ENCODE peak calls at places on chromosomes 16 and 17, in seven cellular contexts. C is PC-3, L is left ventricle myocardium inferior, W is BE2C, U is A549, S is neural progenitor cell, N is cardiac muscle cell. B is an unnamed sample.

GRCh38 chr16:89582614-89583196 is 7.1 kb downstream of the CPNE7 start:
- DNase-seq in L (no peak), W (no peak), S (no peak), C (no peak), N (no peak), U (no peak), B (no peak)

GRCh38 chr16:66127459-66128362 is 238.8 kb upstream of the CDH5 start:
- DNase-seq in W (peak; percentile 78), N (peak; percentile 70), C (peak; percentile 23), S (peak; percentile 51), U (no peak), L (no peak), B (no peak)

GRCh38 chr16:3645504-3646347 is 8.8 kb upstream of the DNASE1 start:
- DNase-seq in N (peak; percentile 23), W (no peak), C (no peak), S (peak; percentile 83), L (no peak), U (no peak), B (no peak)

GRCh38 chr16:3131755-3132377 is 3.0 kb upstream of the ZNF213 start:
- DNase-seq in L (no peak), U (peak; percentile 70), W (peak; percentile 73), S (peak; percentile 78), C (peak; percentile 44), N (peak; percentile 46), B (peak; percentile 55)

GRCh38 chr17:83101805-83102480 is 22.5 kb downstream of the METRNL start:
- DNase-seq in L (no peak), S (no peak), W (no peak), N (peak; percentile 54), C (no peak), U (no peak), B (peak; percentile 92)

GRCh38 chr17:13776027-13776551 is 174.4 kb upstream of the HS3ST3A1 start:
- DNase-seq in L (peak; percentile 20), W (no peak), U (no peak), N (no peak), S (no peak), C (peak; percentile 51), B (no peak)

GRCh38 chr17:38750312-38751121 is 2.0 kb upstream of the PSMB3 start:
- DNase-seq in N (no peak), W (no peak), L (no peak), C (peak; percentile 41), U (peak; percentile 55), S (peak; percentile 75), B (peak; percentile 50)

GRCh38 chr16:30474062-30474452 is 1.5 kb downstream of the ITGAL start:
- DNase-seq in U (no peak), C (no peak), W (no peak), L (no peak), S (no peak), N (no peak), B (peak; percentile 54)

GRCh38 chr17:79183221-79184158 is 108.9 kb downstream of the ENGASE start:
- DNase-seq in W (no peak), C (no peak), U (peak; percentile 60), N (peak; percentile 25), S (peak; percentile 91), L (no peak), B (no peak)

DNA sequence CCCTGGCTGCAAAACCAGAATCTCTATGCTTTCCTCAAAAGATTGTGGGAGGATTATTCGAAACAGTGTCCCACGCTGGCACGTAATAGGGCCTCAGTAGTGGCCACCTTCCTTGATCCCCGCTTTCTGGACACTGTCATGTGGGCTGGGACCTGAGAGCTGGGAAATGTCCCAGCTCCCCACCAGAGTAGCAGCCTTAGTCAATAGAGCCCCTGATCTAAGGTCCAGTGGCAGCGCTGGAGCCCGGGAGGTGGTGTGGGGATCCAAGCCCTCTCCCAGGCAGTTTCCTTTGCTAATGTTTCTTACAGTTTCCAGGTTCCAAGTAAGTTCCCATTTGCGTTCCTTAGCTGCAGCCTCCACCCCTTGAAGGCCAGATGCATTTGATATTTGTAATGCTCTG is 69.7 kb downstream of the CCDC182 start:
- DNase-seq in C (no peak), N (no peak), S (no peak), L (no peak), W (no peak), U (no peak), B (no peak)
- H3K4me3 ChIP-seq in C (no peak overlapping the region), N (no peak overlapping the region), S (no peak overlapping the region), L (no peak overlapping the region), W (no peak overlapping the region), U (no peak overlapping the region), B (no peak overlapping the region)

DNA sequence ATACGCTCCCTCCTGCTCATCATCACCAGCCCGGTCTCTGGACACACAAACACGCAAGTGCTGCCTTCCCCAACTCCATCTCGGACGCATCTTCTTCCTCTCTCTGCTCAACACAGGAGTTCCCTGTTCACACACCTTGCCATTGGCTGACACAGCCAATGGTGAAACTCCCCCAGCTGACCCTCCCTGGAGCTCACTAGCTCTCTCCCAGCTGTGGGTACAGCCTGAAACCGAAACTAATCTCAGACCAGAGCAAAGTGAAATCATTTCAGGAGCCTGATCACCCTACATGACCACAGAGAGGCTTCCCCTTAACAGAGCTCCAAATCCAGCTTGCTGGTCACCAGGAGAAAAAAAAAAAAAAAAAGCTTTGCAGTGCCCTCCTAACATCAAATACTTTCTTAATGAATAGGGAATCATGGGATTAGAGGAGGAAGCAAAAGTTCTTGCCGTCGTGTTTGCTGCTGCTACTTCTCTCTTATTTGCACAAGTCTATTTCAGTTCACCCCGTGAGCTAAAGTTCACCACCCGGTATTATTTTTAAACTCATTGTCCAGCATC is 8.3 kb downstream of the CUEDC1 start:
- DNase-seq in U (peak; percentile 66), L (no peak), N (peak; percentile 66), C (peak; percentile 75), W (no peak), S (no peak), B (peak; percentile 67)
- H3K4me1 ChIP-seq in U (peaks cover 91% of the 10 kb centered on the region), L (peaks cover 100% of the 10 kb centered on the region), N (peaks cover 6% of the 10 kb centered on the region), C (peaks cover 74% of the 10 kb centered on the region), W (no peaks in the 10 kb centered on the region), S (peaks cover 19% of the 10 kb centered on the region), B (peaks cover 25% of the 10 kb centered on the region)

DNA sequence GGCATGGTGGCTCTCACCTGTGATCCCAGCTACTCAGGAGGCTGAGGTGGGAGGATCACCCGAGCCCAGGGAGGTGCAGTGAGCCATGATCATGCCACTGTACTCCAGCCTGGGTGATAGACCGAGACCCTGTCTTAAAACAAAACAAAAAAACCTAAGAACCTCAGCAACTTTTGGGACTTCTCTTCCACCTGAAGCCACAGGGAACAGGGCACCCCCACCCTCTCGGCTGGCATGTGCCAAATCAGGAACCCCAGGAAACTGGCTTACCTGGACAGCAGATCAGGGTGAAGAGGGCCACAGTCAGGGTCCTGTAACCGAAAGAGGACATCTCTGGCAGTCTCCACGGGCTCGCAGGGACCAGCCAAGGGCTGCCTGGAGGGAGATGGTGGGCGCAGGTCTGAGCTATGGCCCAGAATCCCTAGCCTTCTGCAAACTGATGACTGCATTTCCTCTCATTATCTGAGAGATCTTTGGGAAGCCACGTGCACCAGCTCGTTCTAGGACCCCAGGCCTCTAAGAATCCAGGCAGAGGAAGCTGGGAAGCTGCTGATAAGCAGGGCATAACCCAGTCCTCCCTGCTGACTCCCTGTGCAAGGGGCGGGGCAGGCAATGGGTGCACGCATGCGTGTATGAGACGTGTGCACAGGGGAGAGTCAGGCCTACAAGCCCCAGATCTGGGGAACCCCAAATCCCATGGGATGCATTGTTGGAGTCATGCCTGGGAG is 8.4 kb downstream of the PRR29 start:
- DNase-seq in W (peak; percentile 90), L (peak; percentile 75), U (no peak), S (no peak), C (no peak), N (peak; percentile 49), B (no peak)
- TF ChIP-seq CTCF in W (no peak), L (no peak), U (no peak), S (no peak), C (no peak), N (no peak), B (no peak)

GRCh38 chr17:75876938-75877751 is 1.2 kb downstream of the TRIM47 start:
- DNase-seq in C (peak; percentile 95), L (peak; percentile 96), U (peak; percentile 95), S (peak; percentile 40), N (peak; percentile 97), W (peak; percentile 75), B (peak; percentile 85)

GRCh38 chr17:75876190-75876937 is 2.0 kb downstream of the TRIM47 start:
- DNase-seq in C (peak; percentile 96), N (no peak), L (peak; percentile 51), U (peak; percentile 74), S (peak; percentile 71), W (no peak), B (peak; percentile 87)

GRCh38 chr17:75874323-75875181 is 3.8 kb downstream of the TRIM47 start:
- DNase-seq in W (no peak), S (no peak), L (no peak), N (no peak), C (no peak), U (no peak), B (no peak)

GRCh38 chr17:75875182-75875939 is 3.0 kb downstream of the TRIM47 start:
- DNase-seq in W (no peak), L (no peak), N (no peak), U (no peak), S (no peak), C (no peak), B (no peak)

GRCh38 chr17:75875940-75876189 is 2.5 kb downstream of the TRIM47 start:
- DNase-seq in C (no peak), W (no peak), U (no peak), S (no peak), L (no peak), N (no peak), B (no peak)
- H3K4me3 ChIP-seq in C (peak overlapping the region; percentile 71), W (no peak overlapping the region), U (peak overlapping the region; percentile 85), S (no peak overlapping the region), L (peak overlapping the region; percentile 86), N (no peak overlapping the region), B (no peak overlapping the region)

B was measured in mucosa of descending colon.